ENCODE peak calls at places on chromosomes 6 and 20, in ten cellular contexts. P is NCI-H446 treated with DMSO at 0.1 percent for 48 hours; W is activated gamma-delta T cell treated with Interleukin-2 at 50 U/mL for 16 hours; R is effector memory CD4-positive, alpha-beta T cell; M is fibroblast of the aortic adventitia; A is heart right ventricle; O is retina; I is stimulated activated CD4-positive, alpha-beta T cell treated with anti-CD3 and anti-CD28 coated beads, TNF-alpha, amount 100 ng/mL, for 4 hours; H is T-helper 2 cell; K is RWPE1. D is an unnamed sample.

GRCh38 chr20:62761058-62761758 is 35.1 kb upstream of the MRGBP start:
- DNase-seq in P (no peak), W (no peak), R (no peak), M (no peak), A (no peak), O (no peak), I (no peak), H (no peak), K (no peak), D (no peak)

GRCh38 chr6:166413491-166413951 is 30.8 kb upstream of the MPC1 start:
- DNase-seq in P (no peak), W (no peak), R (no peak), M (no peak), A (no peak), O (no peak), I (no peak), H (no peak), K (no peak), D (no peak)

GRCh38 chr6:113857565-113858066 is 471 bp downstream of the MARCKS start:
- DNase-seq in P (no peak), W (no peak), R (no peak), M (no peak), A (peak), O (peak), I (no peak), H (no peak), K (peak), D (no peak)

GRCh38 chr20:12535770-12536169 is 473.0 kb upstream of the SPTLC3 start:
- DNase-seq in P (no peak), W (no peak), R (no peak), M (no peak), A (no peak), O (no peak), I (no peak), H (no peak), K (no peak), D (no peak)

GRCh38 chr20:40931348-40932044 is 97.1 kb upstream of the TOP1 start:
- DNase-seq in P (no peak), W (no peak), R (no peak), M (no peak), A (no peak), O (no peak), I (no peak), H (no peak), K (no peak), D (no peak)

GRCh38 chr6:116255246-116255800 is 1.4 kb upstream of the TSPYL4 start:
- DNase-seq in P (no peak), W (no peak), R (no peak), M (no peak), A (no peak), O (peak), I (no peak), H (no peak), K (no peak), D (no peak)

GRCh38 chr6:123925360-123925759 is 121.7 kb downstream of the NKAIN2 start:
- DNase-seq in P (no peak), W (no peak), R (no peak), M (no peak), A (no peak), O (no peak), I (no peak), H (no peak), K (peak), D (no peak)

GRCh38 chr6:42276008-42276890 is 58.6 kb upstream of the MRPS10 start:
- DNase-seq in P (no peak), W (no peak), R (no peak), M (peak), A (peak), O (no peak), I (no peak), H (no peak), K (no peak), D (peak)

GRCh38 chr6:89087881-89088280 is 7.3 kb downstream of the PNRC1 start:
- DNase-seq in P (no peak), W (no peak), R (no peak), M (peak), A (no peak), O (no peak), I (no peak), H (no peak), K (no peak), D (no peak)

GRCh38 chr6:111809264-111809663 is 64.0 kb downstream of the FYN start:
- DNase-seq in P (no peak), W (no peak), R (no peak), M (no peak), A (no peak), O (no peak), I (no peak), H (no peak), K (no peak), D (no peak)

GRCh38 chr20:15061955-15062354 is 724.5 kb upstream of the FLRT3 start:
- DNase-seq in P (no peak), W (no peak), R (no peak), M (no peak), A (no peak), O (no peak), I (no peak), H (no peak), K (no peak), D (no peak)

GRCh38 chr20:34083137-34083536 is 28.9 kb downstream of the EIF2S2 start:
- DNase-seq in P (peak), W (no peak), R (no peak), M (peak), A (peak), O (no peak), I (no peak), H (no peak), K (peak), D (peak)

GRCh38 chr6:137707590-137708360 is 159.3 kb upstream of the TNFAIP3 start:
- DNase-seq in P (peak), W (peak), R (peak), M (peak), A (no peak), O (peak), I (peak), H (peak), K (peak), D (peak)